ENCODE peak calls at places on chromosome 10, in six cellular contexts. R is iPS DF 6.9; S is uterus; A is BE2C; F is naive thymus-derived CD4-positive, alpha-beta T cell; U is left ventricle myocardium inferior. E is an unnamed sample.

GRCh38 chr10:31467791-31468535 is 148.9 kb downstream of the ZEB1 start:
- DNase-seq in S (no peak), R (peak; percentile 37), U (no peak), A (peak; percentile 9), F (no peak), E (peak; percentile 17)

GRCh38 chr10:49037187-49037586 is 78.1 kb downstream of the VSTM4 start:
- DNase-seq in S (no peak), A (no peak), U (no peak), R (no peak), F (no peak), E (no peak)

GRCh38 chr10:32956365-32957197 is 1.4 kb downstream of the ITGB1 start:
- DNase-seq in U (no peak), A (no peak), F (no peak), R (no peak), S (no peak), E (peak; percentile 7)

GRCh38 chr10:91464500-91464899 is 54.4 kb downstream of the HECTD2 start:
- DNase-seq in U (no peak), A (no peak), F (no peak), R (no peak), S (no peak), E (no peak)

GRCh38 chr10:68440898-68441297 is 30.9 kb downstream of the DNA2 start:
- DNase-seq in A (no peak), R (no peak), U (no peak), S (no peak), F (no peak), E (no peak)

GRCh38 chr10:104123397-104123796 is 1.4 kb downstream of the SFR1 start:
- DNase-seq in S (no peak), A (no peak), U (no peak), R (no peak), F (peak; percentile 4), E (no peak)

GRCh38 chr10:30062090-30062489 is 2.7 kb upstream of the JCAD start:
- DNase-seq in U (no peak), F (no peak), S (no peak), A (no peak), R (no peak), E (no peak)

GRCh38 chr10:119113805-119114732 is 10.2 kb downstream of the DENND10 start:
- DNase-seq in A (no peak), R (no peak), F (no peak), U (no peak), S (no peak), E (no peak)

GRCh38 chr10:69202332-69202731 is 17.8 kb upstream of the HKDC1 start:
- DNase-seq in R (no peak), S (no peak), F (no peak), A (no peak), U (no peak), E (no peak)

GRCh38 chr10:47381427-47382379 is 2.4 kb downstream of the ZNF488 start:
- DNase-seq in R (no peak), F (no peak), A (no peak), S (no peak), U (no peak), E (no peak)

GRCh38 chr10:14782691-14783363 is 8.1 kb upstream of the FAM107B start:
- DNase-seq in F (no peak), A (no peak), S (no peak), U (no peak), R (no peak), E (no peak)

GRCh38 chr10:97355571-97355975 is 21.0 kb upstream of the FRAT2 start:
- DNase-seq in S (no peak), A (no peak), R (no peak), F (no peak), U (no peak), E (peak; percentile 29)

GRCh38 chr10:112230325-112230988 is 46.9 kb upstream of the GPAM start:
- DNase-seq in U (no peak), R (no peak), S (no peak), F (no peak), A (no peak), E (no peak)

GRCh38 chr10:60410970-60411369 is 21.3 kb upstream of the ANK3 start:
- DNase-seq in S (no peak), F (no peak), A (no peak), R (no peak), U (no peak), E (no peak)

GRCh38 chr10:60414111-60414510 is 24.4 kb upstream of the ANK3 start:
- DNase-seq in R (no peak), U (no peak), F (no peak), S (no peak), A (no peak), E (no peak)

GRCh38 chr10:60417024-60417423 is 27.3 kb upstream of the ANK3 start:
- DNase-seq in R (no peak), F (no peak), A (no peak), U (no peak), S (no peak), E (no peak)

GRCh38 chr10:60414877-60415585 is 25.4 kb upstream of the ANK3 start:
- DNase-seq in U (no peak), A (no peak), S (no peak), F (no peak), R (no peak), E (peak; percentile 27)

DNA sequence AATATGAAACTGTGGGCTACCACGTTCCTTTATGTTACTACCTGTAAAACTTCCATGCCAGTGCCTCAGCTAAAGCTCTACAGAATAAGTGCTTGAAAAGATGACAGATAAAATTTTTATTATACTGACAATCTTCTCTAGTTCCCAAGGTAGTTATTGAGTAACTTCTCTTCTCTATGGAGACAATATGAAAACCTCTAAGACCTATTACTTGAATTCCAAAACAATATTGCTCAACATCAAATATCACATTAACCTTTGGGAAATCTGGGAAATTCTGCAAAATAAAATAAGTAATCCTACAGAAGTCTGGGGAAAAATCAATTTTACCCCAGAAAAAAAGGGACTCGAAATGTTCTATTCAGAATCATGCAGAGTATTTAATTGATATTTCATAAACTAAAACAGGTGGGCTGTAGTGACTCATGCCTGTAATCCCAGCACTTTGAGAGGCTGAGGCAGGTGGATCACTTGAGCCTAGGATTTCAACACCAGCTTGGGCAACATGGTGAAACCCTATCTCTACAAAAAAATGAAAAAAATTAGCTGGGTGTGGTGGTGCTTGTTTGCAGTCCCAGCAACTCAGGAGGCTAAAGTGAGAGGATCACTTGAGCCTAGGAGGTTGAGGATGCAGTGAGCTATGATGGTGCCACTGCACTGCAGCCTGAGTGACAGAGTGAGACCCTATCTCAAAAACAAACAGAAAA is 23.8 kb upstream of the ANK3 start:
- DNase-seq in F (no peak), R (no peak), U (no peak), A (no peak), S (no peak), E (no peak)
- H3K4me1 ChIP-seq in F (no peaks in the 10 kb centered on the region), R (peaks cover 1% of the 10 kb centered on the region), U (no peaks in the 10 kb centered on the region), A (peaks cover 12% of the 10 kb centered on the region), S (no peaks in the 10 kb centered on the region), E (no peaks in the 10 kb centered on the region)

DNA sequence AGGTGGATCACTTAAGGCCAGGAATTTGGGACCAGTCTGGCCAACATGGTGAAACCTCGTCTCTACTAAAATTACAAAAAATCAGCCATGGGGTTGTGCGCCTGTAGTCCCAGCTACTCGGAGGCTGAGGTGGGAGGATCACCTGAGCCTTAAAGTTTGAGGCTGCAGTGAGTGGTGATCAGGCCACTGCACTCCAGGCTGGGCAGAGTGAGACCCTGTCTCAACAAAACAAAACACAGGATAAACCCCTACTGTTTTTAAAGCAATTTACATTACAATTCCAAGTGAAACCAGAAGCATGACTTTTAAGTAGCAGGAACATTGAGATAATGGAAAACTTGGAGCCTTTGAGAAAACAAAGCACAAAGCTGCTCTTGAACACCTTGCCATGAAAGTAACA is 92.4 kb upstream of the BTBD16 start:
- DNase-seq in F (no peak), U (no peak), R (no peak), A (no peak), S (no peak), E (no peak)
- H3K4me3 ChIP-seq in F (no peak overlapping the region), U (no peak overlapping the region), R (no peak overlapping the region), A (no peak overlapping the region), S (no peak overlapping the region), E (no peak overlapping the region)

GRCh38 chr10:28862218-28862617 is 184.9 kb downstream of the BAMBI start:
- DNase-seq in F (no peak), U (no peak), A (no peak), S (no peak), R (no peak), E (no peak)

GRCh38 chr10:28857164-28857563 is 179.8 kb downstream of the BAMBI start:
- DNase-seq in R (no peak), U (no peak), F (no peak), A (no peak), S (no peak), E (no peak)

GRCh38 chr10:28858641-28859040 is 181.3 kb downstream of the BAMBI start:
- DNase-seq in A (no peak), F (no peak), U (no peak), S (no peak), R (no peak), E (no peak)

DNA sequence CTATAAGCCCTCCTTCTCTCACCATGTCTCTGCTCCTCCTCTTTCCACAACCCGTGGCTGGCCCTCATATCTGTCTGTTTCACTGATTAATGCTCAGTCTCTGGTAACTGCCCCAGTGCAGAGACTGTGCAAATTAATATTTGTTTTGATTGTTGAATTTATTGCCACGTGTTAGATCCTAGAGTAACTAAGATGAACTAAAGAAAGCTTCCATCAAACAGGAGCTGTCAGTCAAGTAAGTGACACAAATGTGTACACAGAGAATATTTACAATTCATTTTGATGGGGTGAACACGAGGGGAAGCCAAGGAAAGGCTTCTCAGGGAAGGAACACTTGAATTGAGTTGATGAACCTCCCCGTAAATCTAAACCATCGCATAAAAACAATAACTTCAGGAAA is 182.5 kb downstream of the BAMBI start:
- DNase-seq in U (no peak), A (no peak), R (no peak), S (no peak), F (no peak), E (no peak)
- H3K9me3 ChIP-seq in U (no peaks in the 10 kb centered on the region), A (no peaks in the 10 kb centered on the region), R (no peaks in the 10 kb centered on the region), S (no peaks in the 10 kb centered on the region), F (no peaks in the 10 kb centered on the region), E (no peaks in the 10 kb centered on the region)

DNA sequence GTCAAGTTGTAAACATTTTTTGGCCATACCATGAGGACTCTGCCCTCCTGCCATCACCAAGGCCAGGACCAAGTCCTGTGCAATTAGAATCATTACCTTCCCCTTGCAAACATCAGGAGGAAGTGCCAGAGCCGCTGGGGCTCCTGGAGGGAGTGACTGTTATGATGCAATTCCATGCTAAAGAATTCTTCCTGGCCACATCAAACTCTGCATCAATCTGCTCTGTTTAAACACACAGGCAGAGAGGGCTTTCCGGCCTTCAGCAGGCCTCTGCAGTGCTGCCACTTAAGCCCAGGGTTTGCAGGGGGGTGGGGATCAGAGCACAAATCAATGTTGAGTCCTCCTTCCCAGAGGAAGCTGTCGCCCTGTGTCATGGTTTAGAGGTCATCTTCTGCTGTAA is 58.1 kb downstream of the CTBP2 start:
- DNase-seq in A (peak; percentile 66), U (no peak), F (no peak), S (peak; percentile 10), R (no peak), E (no peak)
- H3K4me1 ChIP-seq in A (peaks cover 15% of the 10 kb centered on the region), U (peaks cover 59% of the 10 kb centered on the region), F (no peaks in the 10 kb centered on the region), S (peaks cover 9% of the 10 kb centered on the region), R (peaks cover 21% of the 10 kb centered on the region), E (no peaks in the 10 kb centered on the region)

GRCh38 chr10:84334806-84335205 is 6.4 kb downstream of the CCSER2 start:
- DNase-seq in A (no peak), F (no peak), U (no peak), R (no peak), S (no peak), E (no peak)
- H3K4me3 ChIP-seq in A (no peak overlapping the region), F (no peak overlapping the region), U (no peak overlapping the region), R (no peak overlapping the region), S (no peak overlapping the region), E (no peak overlapping the region)

E was measured in HAP-1.